ENCODE peak calls at places on chromosomes 16 and 17, in ten cellular contexts. One of them, this sample, is unnamed.

GRCh38 chr17:46832945-46833839 is 14.7 kb upstream of the WNT3 start:
- DNase-seq in SW 1271: no peak
- DNase-seq in mesenteric fat pad: no peak
- DNase-seq in stimulated activated CD4-positive, alpha-beta T cell treated with anti-CD3 and anti-CD28 coated beads, Interleukin-1b, Interleukin-23, amount 100 ng/mL, for 4 hours: no peak
- DNase-seq in mesendoderm: peak; percentile 70
- DNase-seq in AG20443: peak; percentile 85
- DNase-seq in activated CD8-positive, alpha-beta memory T cell treated with anti-CD3 and anti-CD28 coated beads for 1 hour: no peak
- DNase-seq in prostate gland: peak; percentile 15
- DNase-seq in fibroblast of pulmonary artery: peak; percentile 31
- DNase-seq in GM13977: no peak
- DNase-seq in this sample: no peak

GRCh38 chr17:10196384-10196783 is 2.0 kb downstream of the GAS7 start:
- DNase-seq in activated CD8-positive, alpha-beta memory T cell treated with anti-CD3 and anti-CD28 coated beads for 1 hour: no peak
- DNase-seq in prostate gland: no peak
- DNase-seq in mesendoderm: no peak
- DNase-seq in GM13977: no peak
- DNase-seq in stimulated activated CD4-positive, alpha-beta T cell treated with anti-CD3 and anti-CD28 coated beads, Interleukin-1b, Interleukin-23, amount 100 ng/mL, for 4 hours: no peak
- DNase-seq in AG20443: no peak
- DNase-seq in fibroblast of pulmonary artery: no peak
- DNase-seq in mesenteric fat pad: no peak
- DNase-seq in SW 1271: no peak
- DNase-seq in this sample: no peak

GRCh38 chr16:31216116-31216469 is 842 bp downstream of the PYDC1 start:
- DNase-seq in AG20443: no peak
- DNase-seq in SW 1271: no peak
- DNase-seq in activated CD8-positive, alpha-beta memory T cell treated with anti-CD3 and anti-CD28 coated beads for 1 hour: no peak
- DNase-seq in mesendoderm: no peak
- DNase-seq in fibroblast of pulmonary artery: no peak
- DNase-seq in prostate gland: no peak
- DNase-seq in mesenteric fat pad: no peak
- DNase-seq in GM13977: no peak
- DNase-seq in stimulated activated CD4-positive, alpha-beta T cell treated with anti-CD3 and anti-CD28 coated beads, Interleukin-1b, Interleukin-23, amount 100 ng/mL, for 4 hours: no peak
- DNase-seq in this sample: no peak

GRCh38 chr16:31141489-31142108 is 6.1 kb upstream of the PRSS8 start:
- DNase-seq in prostate gland: no peak
- DNase-seq in GM13977: no peak
- DNase-seq in SW 1271: no peak
- DNase-seq in mesendoderm: no peak
- DNase-seq in AG20443: peak; percentile 65
- DNase-seq in mesenteric fat pad: no peak
- DNase-seq in activated CD8-positive, alpha-beta memory T cell treated with anti-CD3 and anti-CD28 coated beads for 1 hour: no peak
- DNase-seq in fibroblast of pulmonary artery: no peak
- DNase-seq in stimulated activated CD4-positive, alpha-beta T cell treated with anti-CD3 and anti-CD28 coated beads, Interleukin-1b, Interleukin-23, amount 100 ng/mL, for 4 hours: no peak
- DNase-seq in this sample: peak; percentile 69

GRCh38 chr17:48927978-48928716 is 16.5 kb downstream of the SNF8 start:
- DNase-seq in prostate gland: no peak
- DNase-seq in AG20443: no peak
- DNase-seq in SW 1271: no peak
- DNase-seq in fibroblast of pulmonary artery: no peak
- DNase-seq in GM13977: no peak
- DNase-seq in activated CD8-positive, alpha-beta memory T cell treated with anti-CD3 and anti-CD28 coated beads for 1 hour: no peak
- DNase-seq in stimulated activated CD4-positive, alpha-beta T cell treated with anti-CD3 and anti-CD28 coated beads, Interleukin-1b, Interleukin-23, amount 100 ng/mL, for 4 hours: no peak
- DNase-seq in mesendoderm: no peak
- DNase-seq in mesenteric fat pad: no peak
- DNase-seq in this sample: no peak

GRCh38 chr16:77344306-77344705 is 90.5 kb downstream of the ADAMTS18 start:
- DNase-seq in AG20443: no peak
- DNase-seq in SW 1271: no peak
- DNase-seq in activated CD8-positive, alpha-beta memory T cell treated with anti-CD3 and anti-CD28 coated beads for 1 hour: no peak
- DNase-seq in stimulated activated CD4-positive, alpha-beta T cell treated with anti-CD3 and anti-CD28 coated beads, Interleukin-1b, Interleukin-23, amount 100 ng/mL, for 4 hours: no peak
- DNase-seq in GM13977: no peak
- DNase-seq in fibroblast of pulmonary artery: no peak
- DNase-seq in mesenteric fat pad: no peak
- DNase-seq in mesendoderm: no peak
- DNase-seq in prostate gland: no peak
- DNase-seq in this sample: no peak

GRCh38 chr17:38431343-38432145 is 3.3 kb downstream of the ARHGAP23 start:
- DNase-seq in AG20443: no peak
- DNase-seq in GM13977: no peak
- DNase-seq in stimulated activated CD4-positive, alpha-beta T cell treated with anti-CD3 and anti-CD28 coated beads, Interleukin-1b, Interleukin-23, amount 100 ng/mL, for 4 hours: no peak
- DNase-seq in prostate gland: no peak
- DNase-seq in fibroblast of pulmonary artery: no peak
- DNase-seq in mesenteric fat pad: no peak
- DNase-seq in activated CD8-positive, alpha-beta memory T cell treated with anti-CD3 and anti-CD28 coated beads for 1 hour: no peak
- DNase-seq in mesendoderm: no peak
- DNase-seq in SW 1271: no peak
- DNase-seq in this sample: no peak

GRCh38 chr16:19505600-19506303 is 16.1 kb downstream of the GDE1 start:
- DNase-seq in GM13977: no peak
- DNase-seq in prostate gland: no peak
- DNase-seq in SW 1271: no peak
- DNase-seq in activated CD8-positive, alpha-beta memory T cell treated with anti-CD3 and anti-CD28 coated beads for 1 hour: no peak
- DNase-seq in fibroblast of pulmonary artery: peak; percentile 61
- DNase-seq in AG20443: no peak
- DNase-seq in mesendoderm: no peak
- DNase-seq in mesenteric fat pad: no peak
- DNase-seq in stimulated activated CD4-positive, alpha-beta T cell treated with anti-CD3 and anti-CD28 coated beads, Interleukin-1b, Interleukin-23, amount 100 ng/mL, for 4 hours: no peak
- DNase-seq in this sample: no peak

GRCh38 chr17:19905514-19905913 is 37.8 kb upstream of the ULK2 start:
- DNase-seq in prostate gland: no peak
- DNase-seq in GM13977: no peak
- DNase-seq in mesendoderm: no peak
- DNase-seq in mesenteric fat pad: peak; percentile 18
- DNase-seq in fibroblast of pulmonary artery: no peak
- DNase-seq in AG20443: no peak
- DNase-seq in activated CD8-positive, alpha-beta memory T cell treated with anti-CD3 and anti-CD28 coated beads for 1 hour: no peak
- DNase-seq in SW 1271: no peak
- DNase-seq in stimulated activated CD4-positive, alpha-beta T cell treated with anti-CD3 and anti-CD28 coated beads, Interleukin-1b, Interleukin-23, amount 100 ng/mL, for 4 hours: no peak
- DNase-seq in this sample: no peak

GRCh38 chr17:2151634-2152033 is 96.7 kb downstream of the HIC1 start:
- DNase-seq in AG20443: no peak
- DNase-seq in activated CD8-positive, alpha-beta memory T cell treated with anti-CD3 and anti-CD28 coated beads for 1 hour: no peak
- DNase-seq in prostate gland: no peak
- DNase-seq in mesendoderm: peak; percentile 43
- DNase-seq in fibroblast of pulmonary artery: no peak
- DNase-seq in stimulated activated CD4-positive, alpha-beta T cell treated with anti-CD3 and anti-CD28 coated beads, Interleukin-1b, Interleukin-23, amount 100 ng/mL, for 4 hours: no peak
- DNase-seq in SW 1271: no peak
- DNase-seq in GM13977: no peak
- DNase-seq in mesenteric fat pad: no peak
- DNase-seq in this sample: no peak

GRCh38 chr17:65787503-65787902 is 226.1 kb upstream of the AXIN2 start:
- DNase-seq in activated CD8-positive, alpha-beta memory T cell treated with anti-CD3 and anti-CD28 coated beads for 1 hour: no peak
- DNase-seq in prostate gland: no peak
- DNase-seq in mesenteric fat pad: no peak
- DNase-seq in fibroblast of pulmonary artery: no peak
- DNase-seq in GM13977: no peak
- DNase-seq in stimulated activated CD4-positive, alpha-beta T cell treated with anti-CD3 and anti-CD28 coated beads, Interleukin-1b, Interleukin-23, amount 100 ng/mL, for 4 hours: no peak
- DNase-seq in mesendoderm: no peak
- DNase-seq in AG20443: no peak
- DNase-seq in SW 1271: no peak
- DNase-seq in this sample: no peak

GRCh38 chr16:50146479-50147435 is 6.3 kb upstream of the TENT4B start:
- DNase-seq in activated CD8-positive, alpha-beta memory T cell treated with anti-CD3 and anti-CD28 coated beads for 1 hour: no peak
- DNase-seq in stimulated activated CD4-positive, alpha-beta T cell treated with anti-CD3 and anti-CD28 coated beads, Interleukin-1b, Interleukin-23, amount 100 ng/mL, for 4 hours: no peak
- DNase-seq in AG20443: no peak
- DNase-seq in GM13977: no peak
- DNase-seq in fibroblast of pulmonary artery: no peak
- DNase-seq in prostate gland: no peak
- DNase-seq in mesendoderm: no peak
- DNase-seq in mesenteric fat pad: peak; percentile 18
- DNase-seq in SW 1271: no peak
- DNase-seq in this sample: no peak

GRCh38 chr16:66443269-66443652 is 16.2 kb downstream of the BEAN1 start:
- DNase-seq in prostate gland: no peak
- DNase-seq in AG20443: peak; percentile 81
- DNase-seq in SW 1271: no peak
- DNase-seq in mesenteric fat pad: peak; percentile 8
- DNase-seq in fibroblast of pulmonary artery: no peak
- DNase-seq in activated CD8-positive, alpha-beta memory T cell treated with anti-CD3 and anti-CD28 coated beads for 1 hour: no peak
- DNase-seq in mesendoderm: no peak
- DNase-seq in GM13977: no peak
- DNase-seq in stimulated activated CD4-positive, alpha-beta T cell treated with anti-CD3 and anti-CD28 coated beads, Interleukin-1b, Interleukin-23, amount 100 ng/mL, for 4 hours: no peak
- DNase-seq in this sample: no peak

GRCh38 chr17:11642655-11643054 is 44.4 kb downstream of the DNAH9 start:
- DNase-seq in stimulated activated CD4-positive, alpha-beta T cell treated with anti-CD3 and anti-CD28 coated beads, Interleukin-1b, Interleukin-23, amount 100 ng/mL, for 4 hours: no peak
- DNase-seq in fibroblast of pulmonary artery: no peak
- DNase-seq in AG20443: no peak
- DNase-seq in mesendoderm: no peak
- DNase-seq in mesenteric fat pad: no peak
- DNase-seq in prostate gland: no peak
- DNase-seq in SW 1271: no peak
- DNase-seq in activated CD8-positive, alpha-beta memory T cell treated with anti-CD3 and anti-CD28 coated beads for 1 hour: no peak
- DNase-seq in GM13977: no peak
- DNase-seq in this sample: no peak

GRCh38 chr16:88686062-88686438 is 257 bp downstream of the SNAI3 start:
- DNase-seq in mesendoderm: no peak
- DNase-seq in activated CD8-positive, alpha-beta memory T cell treated with anti-CD3 and anti-CD28 coated beads for 1 hour: no peak
- DNase-seq in AG20443: peak; percentile 49
- DNase-seq in SW 1271: no peak
- DNase-seq in GM13977: peak; percentile 60
- DNase-seq in mesenteric fat pad: no peak
- DNase-seq in prostate gland: no peak
- DNase-seq in fibroblast of pulmonary artery: no peak
- DNase-seq in stimulated activated CD4-positive, alpha-beta T cell treated with anti-CD3 and anti-CD28 coated beads, Interleukin-1b, Interleukin-23, amount 100 ng/mL, for 4 hours: no peak
- DNase-seq in this sample: no peak

GRCh38 chr16:12147681-12148479 is 171.3 kb downstream of the SNX29 start:
- DNase-seq in fibroblast of pulmonary artery: no peak
- DNase-seq in AG20443: no peak
- DNase-seq in mesendoderm: peak; percentile 60
- DNase-seq in activated CD8-positive, alpha-beta memory T cell treated with anti-CD3 and anti-CD28 coated beads for 1 hour: no peak
- DNase-seq in prostate gland: no peak
- DNase-seq in mesenteric fat pad: no peak
- DNase-seq in stimulated activated CD4-positive, alpha-beta T cell treated with anti-CD3 and anti-CD28 coated beads, Interleukin-1b, Interleukin-23, amount 100 ng/mL, for 4 hours: no peak
- DNase-seq in GM13977: no peak
- DNase-seq in SW 1271: no peak
- DNase-seq in this sample: no peak

GRCh38 chr17:759964-760363 is 7.9 kb upstream of the GEMIN4 start:
- DNase-seq in AG20443: no peak
- DNase-seq in mesenteric fat pad: no peak
- DNase-seq in stimulated activated CD4-positive, alpha-beta T cell treated with anti-CD3 and anti-CD28 coated beads, Interleukin-1b, Interleukin-23, amount 100 ng/mL, for 4 hours: no peak
- DNase-seq in activated CD8-positive, alpha-beta memory T cell treated with anti-CD3 and anti-CD28 coated beads for 1 hour: no peak
- DNase-seq in prostate gland: peak; percentile 54
- DNase-seq in GM13977: no peak
- DNase-seq in fibroblast of pulmonary artery: no peak
- DNase-seq in SW 1271: no peak
- DNase-seq in mesendoderm: no peak
- DNase-seq in this sample: no peak

GRCh38 chr17:5846001-5846400 is 224.2 kb upstream of the WSCD1 start:
- DNase-seq in prostate gland: no peak
- DNase-seq in fibroblast of pulmonary artery: no peak
- DNase-seq in AG20443: no peak
- DNase-seq in SW 1271: no peak
- DNase-seq in mesendoderm: no peak
- DNase-seq in activated CD8-positive, alpha-beta memory T cell treated with anti-CD3 and anti-CD28 coated beads for 1 hour: no peak
- DNase-seq in GM13977: no peak
- DNase-seq in stimulated activated CD4-positive, alpha-beta T cell treated with anti-CD3 and anti-CD28 coated beads, Interleukin-1b, Interleukin-23, amount 100 ng/mL, for 4 hours: no peak
- DNase-seq in mesenteric fat pad: no peak
- DNase-seq in this sample: no peak

GRCh38 chr17:40553694-40554534 is 11.4 kb downstream of the CCR7 start:
- DNase-seq in activated CD8-positive, alpha-beta memory T cell treated with anti-CD3 and anti-CD28 coated beads for 1 hour: no peak
- DNase-seq in stimulated activated CD4-positive, alpha-beta T cell treated with anti-CD3 and anti-CD28 coated beads, Interleukin-1b, Interleukin-23, amount 100 ng/mL, for 4 hours: no peak
- DNase-seq in mesendoderm: no peak
- DNase-seq in prostate gland: no peak
- DNase-seq in SW 1271: no peak
- DNase-seq in GM13977: no peak
- DNase-seq in mesenteric fat pad: peak; percentile 87
- DNase-seq in fibroblast of pulmonary artery: peak; percentile 78
- DNase-seq in AG20443: peak; percentile 81
- DNase-seq in this sample: peak; percentile 27

GRCh38 chr16:68287276-68288251 is 23.2 kb downstream of the SLC7A6OS start:
- DNase-seq in AG20443: peak; percentile 90
- DNase-seq in prostate gland: no peak
- DNase-seq in mesendoderm: no peak
- DNase-seq in SW 1271: peak; percentile 53
- DNase-seq in stimulated activated CD4-positive, alpha-beta T cell treated with anti-CD3 and anti-CD28 coated beads, Interleukin-1b, Interleukin-23, amount 100 ng/mL, for 4 hours: no peak
- DNase-seq in GM13977: no peak
- DNase-seq in mesenteric fat pad: no peak
- DNase-seq in fibroblast of pulmonary artery: peak; percentile 86
- DNase-seq in activated CD8-positive, alpha-beta memory T cell treated with anti-CD3 and anti-CD28 coated beads for 1 hour: no peak
- DNase-seq in this sample: no peak

GRCh38 chr16:57422026-57422944 is 17.7 kb downstream of the CCL17 start:
- DNase-seq in stimulated activated CD4-positive, alpha-beta T cell treated with anti-CD3 and anti-CD28 coated beads, Interleukin-1b, Interleukin-23, amount 100 ng/mL, for 4 hours: no peak
- DNase-seq in prostate gland: peak; percentile 51
- DNase-seq in SW 1271: peak; percentile 18
- DNase-seq in fibroblast of pulmonary artery: peak; percentile 78
- DNase-seq in mesendoderm: peak; percentile 74
- DNase-seq in activated CD8-positive, alpha-beta memory T cell treated with anti-CD3 and anti-CD28 coated beads for 1 hour: no peak
- DNase-seq in AG20443: peak; percentile 66
- DNase-seq in mesenteric fat pad: no peak
- DNase-seq in GM13977: no peak
- DNase-seq in this sample: peak; percentile 44

GRCh38 chr16:54633943-54634362 is 296.7 kb upstream of the IRX5 start:
- DNase-seq in GM13977: no peak
- DNase-seq in mesendoderm: peak; percentile 59
- DNase-seq in fibroblast of pulmonary artery: peak; percentile 6
- DNase-seq in stimulated activated CD4-positive, alpha-beta T cell treated with anti-CD3 and anti-CD28 coated beads, Interleukin-1b, Interleukin-23, amount 100 ng/mL, for 4 hours: no peak
- DNase-seq in activated CD8-positive, alpha-beta memory T cell treated with anti-CD3 and anti-CD28 coated beads for 1 hour: no peak
- DNase-seq in AG20443: no peak
- DNase-seq in mesenteric fat pad: no peak
- DNase-seq in prostate gland: peak; percentile 17
- DNase-seq in SW 1271: no peak
- DNase-seq in this sample: no peak

GRCh38 chr16:78436846-78437245 is 337.4 kb downstream of the WWOX start:
- DNase-seq in AG20443: no peak
- DNase-seq in stimulated activated CD4-positive, alpha-beta T cell treated with anti-CD3 and anti-CD28 coated beads, Interleukin-1b, Interleukin-23, amount 100 ng/mL, for 4 hours: no peak
- DNase-seq in mesendoderm: no peak
- DNase-seq in fibroblast of pulmonary artery: no peak
- DNase-seq in SW 1271: no peak
- DNase-seq in GM13977: no peak
- DNase-seq in mesenteric fat pad: no peak
- DNase-seq in activated CD8-positive, alpha-beta memory T cell treated with anti-CD3 and anti-CD28 coated beads for 1 hour: no peak
- DNase-seq in prostate gland: no peak
- DNase-seq in this sample: no peak

GRCh38 chr17:56593741-56594527 is 435 bp downstream of the NOG start:
- DNase-seq in SW 1271: peak; percentile 47
- DNase-seq in fibroblast of pulmonary artery: peak; percentile 50
- DNase-seq in mesendoderm: no peak
- DNase-seq in stimulated activated CD4-positive, alpha-beta T cell treated with anti-CD3 and anti-CD28 coated beads, Interleukin-1b, Interleukin-23, amount 100 ng/mL, for 4 hours: peak; percentile 30
- DNase-seq in AG20443: peak; percentile 86
- DNase-seq in prostate gland: peak; percentile 59
- DNase-seq in mesenteric fat pad: no peak
- DNase-seq in activated CD8-positive, alpha-beta memory T cell treated with anti-CD3 and anti-CD28 coated beads for 1 hour: no peak
- DNase-seq in GM13977: peak; percentile 68
- DNase-seq in this sample: peak; percentile 63

GRCh38 chr17:81428121-81428515 is 32.9 kb downstream of the BAHCC1 start:
- DNase-seq in GM13977: no peak
- DNase-seq in mesendoderm: no peak
- DNase-seq in activated CD8-positive, alpha-beta memory T cell treated with anti-CD3 and anti-CD28 coated beads for 1 hour: no peak
- DNase-seq in mesenteric fat pad: no peak
- DNase-seq in fibroblast of pulmonary artery: no peak
- DNase-seq in AG20443: peak; percentile 56
- DNase-seq in SW 1271: no peak
- DNase-seq in stimulated activated CD4-positive, alpha-beta T cell treated with anti-CD3 and anti-CD28 coated beads, Interleukin-1b, Interleukin-23, amount 100 ng/mL, for 4 hours: no peak
- DNase-seq in prostate gland: no peak
- DNase-seq in this sample: peak; percentile 55

GRCh38 chr16:1474796-1475551 is at the start of gene CLCN7:
- DNase-seq in fibroblast of pulmonary artery: peak; percentile 88
- DNase-seq in GM13977: peak; percentile 99
- DNase-seq in activated CD8-positive, alpha-beta memory T cell treated with anti-CD3 and anti-CD28 coated beads for 1 hour: peak; percentile 44
- DNase-seq in AG20443: peak; percentile 99
- DNase-seq in mesenteric fat pad: peak; percentile 98
- DNase-seq in SW 1271: peak; percentile 52
- DNase-seq in mesendoderm: peak; percentile 88
- DNase-seq in prostate gland: peak; percentile 90
- DNase-seq in stimulated activated CD4-positive, alpha-beta T cell treated with anti-CD3 and anti-CD28 coated beads, Interleukin-1b, Interleukin-23, amount 100 ng/mL, for 4 hours: peak; percentile 77
- DNase-seq in this sample: peak; percentile 96

GRCh38 chr17:59331929-59332889 is 754 bp downstream of the YPEL2 start:
- DNase-seq in GM13977: peak; percentile 48
- DNase-seq in activated CD8-positive, alpha-beta memory T cell treated with anti-CD3 and anti-CD28 coated beads for 1 hour: no peak
- DNase-seq in fibroblast of pulmonary artery: peak; percentile 36
- DNase-seq in mesenteric fat pad: peak; percentile 92
- DNase-seq in AG20443: peak; percentile 68
- DNase-seq in mesendoderm: peak; percentile 58
- DNase-seq in stimulated activated CD4-positive, alpha-beta T cell treated with anti-CD3 and anti-CD28 coated beads, Interleukin-1b, Interleukin-23, amount 100 ng/mL, for 4 hours: no peak
- DNase-seq in prostate gland: peak; percentile 23
- DNase-seq in SW 1271: no peak
- DNase-seq in this sample: peak; percentile 57

GRCh38 chr17:43779145-43780125 is 658 bp upstream of the DUSP3 start:
- DNase-seq in activated CD8-positive, alpha-beta memory T cell treated with anti-CD3 and anti-CD28 coated beads for 1 hour: no peak
- DNase-seq in SW 1271: peak; percentile 74
- DNase-seq in stimulated activated CD4-positive, alpha-beta T cell treated with anti-CD3 and anti-CD28 coated beads, Interleukin-1b, Interleukin-23, amount 100 ng/mL, for 4 hours: no peak
- DNase-seq in mesenteric fat pad: no peak
- DNase-seq in prostate gland: no peak
- DNase-seq in GM13977: no peak
- DNase-seq in mesendoderm: peak; percentile 69
- DNase-seq in AG20443: peak; percentile 21
- DNase-seq in fibroblast of pulmonary artery: peak; percentile 34
- DNase-seq in this sample: no peak